ENCODE peak calls at places on chromosomes 13 and 19, in seven cellular contexts. J, M, D, R, Y, X and F are unnamed samples.

GRCh38 chr19:55223291-55224037 is 5.1 kb downstream of the TMEM86B start:
- DNase-seq in J (no peak), M (no peak), D (no peak), R (no peak), Y (no peak), X (no peak), F (no peak)

GRCh38 chr13:47433461-47434005 is 536.7 kb upstream of the HTR2A start:
- DNase-seq in J (peak), M (no peak), D (no peak), R (no peak), Y (no peak), X (no peak), F (no peak)

GRCh38 chr13:36059366-36059765 is 71.8 kb downstream of the DCLK1 start:
- DNase-seq in J (no peak), M (no peak), D (no peak), R (no peak), Y (no peak), X (no peak), F (no peak)

GRCh38 chr13:27644302-27644701 is 22.6 kb downstream of the POLR1D start:
- DNase-seq in J (peak), M (no peak), D (no peak), R (no peak), Y (no peak), X (peak), F (no peak)

GRCh38 chr13:28313579-28313978 is 175.2 kb downstream of the PAN3 start:
- DNase-seq in J (peak), M (no peak), D (no peak), R (no peak), Y (no peak), X (no peak), F (no peak)

GRCh38 chr19:28987177-28987576 is 225.8 kb downstream of the UQCRFS1 start:
- DNase-seq in J (no peak), M (no peak), D (no peak), R (no peak), Y (no peak), X (no peak), F (no peak)

GRCh38 chr19:18725755-18726416 is 42.4 kb downstream of the CRTC1 start:
- DNase-seq in J (no peak), M (no peak), D (no peak), R (no peak), Y (no peak), X (no peak), F (no peak)

GRCh38 chr19:28288850-28289249 is 924.1 kb downstream of the UQCRFS1 start:
- DNase-seq in J (peak), M (peak), D (no peak), R (no peak), Y (no peak), X (no peak), F (no peak)

GRCh38 chr13:114263590-114263989 is 17.8 kb upstream of the UPF3A start:
- DNase-seq in J (no peak), M (no peak), D (no peak), R (no peak), Y (no peak), X (no peak), F (no peak)

GRCh38 chr19:3670258-3670795 is 29.9 kb downstream of the PIP5K1C start:
- DNase-seq in J (peak), M (no peak), D (no peak), R (peak), Y (peak), X (no peak), F (no peak)